ENCODE peak calls at places on chromosomes 4 and X, in four cellular contexts. R is SK-N-SH, Z is GM12878, N is HepG2. G is an unnamed sample.
A peak's percentile ranks its signal among the peaks of the same experiment; 100 is the strongest.

GRCh38 chr4:122591196-122591595 is 29.7 kb downstream of the IL21 start:
- DNase-seq in R (no peak), Z (no peak), N (no peak), G (no peak)

GRCh38 chrX:120238947-120239346 is 11.7 kb upstream of the ZBTB33 start:
- DNase-seq in R (no peak), Z (no peak), N (no peak), G (no peak)

GRCh38 chr4:165006886-165007285 is 24.9 kb upstream of the TRIM60 start:
- DNase-seq in R (no peak), Z (no peak), N (no peak), G (no peak)

GRCh38 chrX:85994787-85995186 is 52.6 kb downstream of the CHM start:
- DNase-seq in R (no peak), Z (no peak), N (no peak), G (no peak)

GRCh38 chr4:120299631-120300030 is 233.0 kb upstream of the MAD2L1 start:
- DNase-seq in R (no peak), Z (no peak), N (no peak), G (no peak)

GRCh38 chr4:54539500-54540029 is 118.2 kb upstream of the KIT start:
- DNase-seq in R (peak; percentile 87), Z (no peak), N (peak; percentile 6), G (peak; percentile 6)

GRCh38 chr4:146368209-146368608 is 153.5 kb downstream of the SLC10A7 start:
- DNase-seq in R (no peak), Z (no peak), N (no peak), G (no peak)

GRCh38 chr4:47913858-47914218 is 545 bp downstream of the NFXL1 start:
- DNase-seq in R (no peak), Z (no peak), N (peak; percentile 13), G (peak; percentile 6)

GRCh38 chrX:110732274-110732673 is 63.3 kb downstream of the CHRDL1 start:
- DNase-seq in R (no peak), Z (no peak), N (no peak), G (no peak)

GRCh38 chr4:176945314-176945713 is 152.6 kb upstream of the VEGFC start:
- DNase-seq in R (no peak), Z (no peak), N (no peak), G (no peak)

GRCh38 chr4:80206541-80207171 is 9.4 kb downstream of the PRDM8 start:
- DNase-seq in R (no peak), Z (no peak), N (no peak), G (no peak)
- TF ChIP-seq REST in R (no peak), Z (no peak), N (no peak), G (no peak)

GRCh38 chrX:11967986-11968385 is 170.3 kb upstream of the FRMPD4 start:
- DNase-seq in R (no peak), Z (no peak), N (no peak), G (no peak)

GRCh38 chrX:11965436-11965835 is 172.8 kb upstream of the FRMPD4 start:
- DNase-seq in R (no peak), Z (no peak), N (no peak), G (no peak)

GRCh38 chrX:11968991-11969390 is 169.3 kb upstream of the FRMPD4 start:
- DNase-seq in R (no peak), Z (no peak), N (no peak), G (no peak)

GRCh38 chrX:11968470-11968869 is 169.8 kb upstream of the FRMPD4 start:
- DNase-seq in R (no peak), Z (no peak), N (peak; percentile 1), G (no peak)

GRCh38 chrX:11970935-11971334 is 167.3 kb upstream of the FRMPD4 start:
- DNase-seq in R (no peak), Z (no peak), N (no peak), G (no peak)
- TF ChIP-seq PBX3 in R (no peak), Z (no peak), N (no peak), G (no peak)

GRCh38 chr4:179097741-179098140 is 1655.5 kb upstream of the AGA start:
- DNase-seq in R (no peak), Z (no peak), N (no peak), G (no peak)
- TF ChIP-seq REST in R (peak; percentile 93), Z (peak; percentile 86), N (peak; percentile 40), G (peak; percentile 64)

GRCh38 chrX:70444326-70445196 is at the start of gene DLG3:
- DNase-seq in R (peak; percentile 84), Z (no peak), N (no peak), G (peak; percentile 42)
- TF ChIP-seq PBX3 in R (no peak), Z (no peak), N (no peak), G (no peak)

GRCh38 chrX:54494970-54495813 is 842 bp downstream of the FGD1 start:
- DNase-seq in R (peak; percentile 73), Z (no peak), N (no peak), G (no peak)
- TF ChIP-seq REST in R (no peak), Z (no peak), N (no peak), G (no peak)